ENCODE peak calls at places on chromosomes 3 and 15, in eight cellular contexts. U is ovary; A is choroid plexus epithelial cell; Z is stimulated activated CD8-positive, alpha-beta memory T cell treated with anti-CD3 and anti-CD28 coated beads, Interleukin-15, amount 100 ng/mL, for 4 hours; J is AG10803; I is kidney tubule cell; H is GOT3; W is mesendoderm. Y is an unnamed sample.

GRCh38 chr3:105513886-105514285 is 147.2 kb downstream of the ALCAM start:
- DNase-seq in U (no peak), A (no peak), Z (no peak), J (peak; percentile 55), I (no peak), H (no peak), W (peak; percentile 16), Y (no peak)

GRCh38 chr3:122572940-122573412 is 4.5 kb upstream of the PARP15 start:
- DNase-seq in U (peak; percentile 37), A (peak; percentile 67), Z (peak; percentile 12), J (no peak), I (peak; percentile 65), H (no peak), W (peak; percentile 71), Y (peak; percentile 79)

GRCh38 chr15:43253431-43254403 is 13.0 kb downstream of the TGM5 start:
- DNase-seq in U (no peak), A (peak; percentile 81), Z (no peak), J (peak; percentile 18), I (peak; percentile 99), H (no peak), W (no peak), Y (peak; percentile 94)

GRCh38 chr3:159804726-159805410 is 183.8 kb upstream of the IL12A start:
- DNase-seq in U (peak; percentile 19), A (peak; percentile 97), Z (no peak), J (peak; percentile 86), I (peak; percentile 86), H (peak; percentile 34), W (peak; percentile 94), Y (peak; percentile 82)

GRCh38 chr3:134873789-134874188 is 78.7 kb downstream of the EPHB1 start:
- DNase-seq in U (no peak), A (no peak), Z (no peak), J (no peak), I (no peak), H (no peak), W (no peak), Y (no peak)

GRCh38 chr3:125611908-125612307 is 16.6 kb upstream of the OSBPL11 start:
- DNase-seq in U (no peak), A (no peak), Z (no peak), J (no peak), I (no peak), H (no peak), W (no peak), Y (no peak)

GRCh38 chr3:144273611-144274010 is 302.0 kb downstream of the DIPK2A start:
- DNase-seq in U (no peak), A (peak; percentile 23), Z (no peak), J (no peak), I (peak; percentile 59), H (no peak), W (no peak), Y (peak; percentile 39)

GRCh38 chr3:24365168-24365567 is 129.5 kb downstream of the THRB start:
- DNase-seq in U (no peak), A (peak; percentile 89), Z (no peak), J (peak; percentile 54), I (peak; percentile 94), H (no peak), W (no peak), Y (peak; percentile 99)

GRCh38 chr3:45981321-45982038 is 14.1 kb downstream of the FYCO1 start:
- DNase-seq in U (no peak), A (peak; percentile 56), Z (no peak), J (no peak), I (peak; percentile 95), H (no peak), W (no peak), Y (no peak)

GRCh38 chr15:27327467-27328045 is 356.6 kb downstream of the GABRG3 start:
- DNase-seq in U (no peak), A (no peak), Z (no peak), J (no peak), I (no peak), H (no peak), W (no peak), Y (no peak)

GRCh38 chr3:44223274-44223673 is 18.4 kb upstream of the TOPAZ1 start:
- DNase-seq in U (no peak), A (no peak), Z (no peak), J (no peak), I (no peak), H (no peak), W (no peak), Y (no peak)